ENCODE peak calls at places on chromosomes 2 and 18, in five cellular contexts. V is activated CD4-positive, CD25-positive, alpha-beta regulatory T cell; G is CD4-positive, CD25-positive, alpha-beta regulatory T cell; M is stimulated activated naive CD8-positive, alpha-beta T cell treated with anti-CD3 and anti-CD28 coated beads, Interleukin-15, amount 100 ng/mL, for 72 hours; X is naive thymus-derived CD8-positive, alpha-beta T cell. L is an unnamed sample.

GRCh38 chr2:1995584-1995983 is 251.3 kb upstream of the PXDN start:
- DNase-seq in V (no peak), G (no peak), M (peak), X (no peak), L (no peak)

GRCh38 chr2:3176869-3177255 is 200.8 kb downstream of the EIPR1 start:
- DNase-seq in V (no peak), G (no peak), M (no peak), X (no peak), L (no peak)

GRCh38 chr2:239912171-239912937 is 112.8 kb downstream of the NDUFA10 start:
- DNase-seq in V (no peak), G (no peak), M (no peak), X (no peak), L (no peak)

GRCh38 chr18:21191596-21192307 is 50.3 kb upstream of the GREB1L start:
- DNase-seq in V (no peak), G (no peak), M (no peak), X (no peak), L (no peak)

GRCh38 chr2:240717181-240717641 is 25.5 kb downstream of the AQP12A start:
- DNase-seq in V (no peak), G (no peak), M (no peak), X (no peak), L (no peak)

GRCh38 chr2:211132586-211132985 is 576.2 kb downstream of the CPS1 start:
- DNase-seq in V (no peak), G (no peak), M (no peak), X (no peak), L (no peak)

GRCh38 chr18:3388323-3388722 is 61.6 kb upstream of the TGIF1 start:
- DNase-seq in V (no peak), G (no peak), M (no peak), X (no peak), L (no peak)

GRCh38 chr2:85698880-85699254 is 4.7 kb downstream of the GNLY start:
- DNase-seq in V (no peak), G (no peak), M (no peak), X (no peak), L (no peak)

GRCh38 chr2:26559556-26559955 is 81.6 kb downstream of the CIB4 start:
- DNase-seq in V (no peak), G (no peak), M (no peak), X (no peak), L (no peak)

GRCh38 chr18:43484710-43485109 is 207.4 kb upstream of the SYT4 start:
- DNase-seq in V (no peak), G (no peak), M (no peak), X (no peak), L (no peak)

GRCh38 chr18:49691177-49691608 is 122.1 kb downstream of the ACAA2 start:
- DNase-seq in V (no peak), G (no peak), M (no peak), X (no peak), L (no peak)

GRCh38 chr2:6814312-6814711 is 51.4 kb downstream of the CMPK2 start:
- DNase-seq in V (no peak), G (no peak), M (no peak), X (no peak), L (no peak)

GRCh38 chr18:27750014-27750413 is 426.9 kb downstream of the CDH2 start:
- DNase-seq in V (no peak), G (no peak), M (no peak), X (no peak), L (no peak)

GRCh38 chr2:236671820-236672520 is 102.3 kb downstream of the ACKR3 start:
- DNase-seq in V (no peak), G (no peak), M (no peak), X (no peak), L (no peak)

GRCh38 chr2:225597911-225598310 is 198.4 kb downstream of the NYAP2 start:
- DNase-seq in V (no peak), G (no peak), M (no peak), X (no peak), L (no peak)

GRCh38 chr2:237614151-237614720 is 13.2 kb upstream of the LRRFIP1 start:
- DNase-seq in V (no peak), G (no peak), M (no peak), X (no peak), L (no peak)

GRCh38 chr18:3998698-3999333 is 456.3 kb downstream of the DLGAP1 start:
- DNase-seq in V (no peak), G (no peak), M (no peak), X (no peak), L (no peak)

GRCh38 chr2:97699765-97700444 is 13.5 kb upstream of the ZAP70 start:
- DNase-seq in V (no peak), G (peak), M (peak), X (peak), L (peak)

GRCh38 chr18:52451851-52452250 is 111.9 kb downstream of the DCC start:
- DNase-seq in V (no peak), G (no peak), M (no peak), X (no peak), L (no peak)

GRCh38 chr2:70663411-70663810 is 104.6 kb downstream of the ADD2 start:
- DNase-seq in V (no peak), G (no peak), M (no peak), X (no peak), L (no peak)

GRCh38 chr18:5294113-5294617 is 1.4 kb downstream of the ZBTB14 start:
- DNase-seq in V (no peak), G (no peak), M (no peak), X (no peak), L (no peak)

GRCh38 chr2:110816404-110817365 is 84.3 kb downstream of the ACOXL start:
- DNase-seq in V (no peak), G (no peak), M (no peak), X (no peak), L (no peak)

GRCh38 chr2:218047532-218048230 is 21.4 kb upstream of the RUFY4 start:
- DNase-seq in V (no peak), G (no peak), M (no peak), X (no peak), L (no peak)

GRCh38 chr2:12848176-12848575 is 131.4 kb downstream of the TRIB2 start:
- DNase-seq in V (no peak), G (no peak), M (no peak), X (no peak), L (no peak)

GRCh38 chr18:70295633-70296188 is 6.9 kb downstream of the SOCS6 start:
- DNase-seq in V (no peak), G (no peak), M (no peak), X (no peak), L (no peak)

GRCh38 chr18:58525928-58526424 is 102.9 kb downstream of the ALPK2 start:
- DNase-seq in V (no peak), G (no peak), M (no peak), X (no peak), L (no peak)

GRCh38 chr2:71560286-71561011 is 107.1 kb downstream of the DYSF start:
- DNase-seq in V (no peak), G (no peak), M (no peak), X (no peak), L (no peak)

GRCh38 chr2:20326163-20326780 is 24.4 kb downstream of the PUM2 start:
- DNase-seq in V (peak), G (peak), M (peak), X (peak), L (peak)

GRCh38 chr2:120036145-120036544 is 23.3 kb downstream of the EPB41L5 start:
- DNase-seq in V (no peak), G (no peak), M (no peak), X (no peak), L (no peak)

GRCh38 chr2:197786010-197786877 is 1.1 kb upstream of the BOLL start:
- DNase-seq in V (peak), G (peak), M (peak), X (peak), L (peak)

GRCh38 chr18:68735498-68736343 is 20.8 kb upstream of the TMX3 start:
- DNase-seq in V (no peak), G (peak), M (no peak), X (no peak), L (no peak)

GRCh38 chr2:196131384-196131861 is 40.0 kb downstream of the STK17B start:
- DNase-seq in V (peak), G (peak), M (peak), X (no peak), L (peak)

GRCh38 chr2:216081487-216082387 is at the start of the genes PECR and TMEM169:
- DNase-seq in V (peak), G (peak), M (peak), X (peak), L (peak)

L was measured in CD4-positive, alpha-beta T cell.